ENCODE peak calls at places on chromosomes 11 and 22, in four cellular contexts. E, P, J and D are unnamed samples.

GRCh38 chr22:23085785-23086184 is 15.5 kb downstream of the GNAZ start:
- DNase-seq in E (no peak), P (no peak), J (no peak), D (peak)

GRCh38 chr11:12689029-12689755 is 15.0 kb downstream of the TEAD1 start:
- DNase-seq in P (no peak), J (no peak), E (no peak), D (no peak)

GRCh38 chr22:34297536-34298120 is 377.4 kb upstream of the LARGE1 start:
- DNase-seq in E (no peak), P (no peak), J (no peak), D (no peak)

GRCh38 chr11:1409108-1409851 is 19.5 kb downstream of the BRSK2 start:
- DNase-seq in P (no peak), E (no peak), J (no peak), D (no peak)

GRCh38 chr11:1937616-1938342 is 9.4 kb upstream of the MRPL23 start:
- DNase-seq in P (no peak), J (peak), E (no peak), D (no peak)

GRCh38 chr22:33465554-33465953 is 407.4 kb upstream of the SYN3 start:
- DNase-seq in E (no peak), J (no peak), P (no peak), D (no peak)

GRCh38 chr11:110486176-110486575 is 56.4 kb downstream of the FDX1 start:
- DNase-seq in P (no peak), E (no peak), J (no peak), D (no peak)

GRCh38 chr11:63639195-63639832 is 25.1 kb upstream of the PLAAT3 start:
- DNase-seq in P (no peak), J (no peak), E (peak), D (no peak)

GRCh38 chr11:70583781-70584218 is 185.5 kb downstream of the CTTN start:
- DNase-seq in P (no peak), J (no peak), E (no peak), D (no peak)

GRCh38 chr11:70580036-70580805 is 181.9 kb downstream of the CTTN start:
- DNase-seq in J (peak), P (no peak), E (no peak), D (no peak)

GRCh38 chr11:70582886-70583641 is 184.7 kb downstream of the CTTN start:
- DNase-seq in P (no peak), E (no peak), J (no peak), D (no peak)

GRCh38 chr11:70584786-70585545 is 186.6 kb downstream of the CTTN start:
- DNase-seq in E (no peak), P (no peak), J (no peak), D (no peak)

GRCh38 chr11:70581991-70582885 is 183.9 kb downstream of the CTTN start:
- DNase-seq in P (no peak), E (no peak), J (no peak), D (no peak)
- TF ChIP-seq CHD1 in P (no peak), E (no peak), J (no peak), D (no peak)

GRCh38 chr11:28911829-28912228 is 803.6 kb downstream of the METTL15 start:
- DNase-seq in P (no peak), J (no peak), E (no peak), D (no peak)
- H2AFZ ChIP-seq in P (no peak), J (no peak), E (no peak), D (no peak)

GRCh38 chr11:19686234-19686633 is 26.4 kb upstream of the NAV2 start:
- DNase-seq in J (no peak), P (no peak), E (no peak), D (no peak)
- TF ChIP-seq CHD1 in J (no peak), P (no peak), E (no peak), D (no peak)

GRCh38 chr22:45263790-45264269 is 20.9 kb upstream of the UPK3A start:
- DNase-seq in E (peak), P (no peak), J (peak), D (peak)
- H2AFZ ChIP-seq in E (peak), P (peak), J (peak), D (peak)